ENCODE peak calls at places on chromosomes 1 and 21, in seven cellular contexts. X is Peyer's patch, C is body of pancreas, P is lower leg skin, L is heart left ventricle, M is transverse colon, Y is gastrocnemius medialis. S is an unnamed sample.

GRCh38 chr1:203100163-203100867 is 14.5 kb upstream of the MYOG start:
- DNase-seq in X (no peak), C (no peak), P (no peak), L (no peak), M (no peak), Y (no peak), S (no peak)

GRCh38 chr21:15932681-15933200 is 203.0 kb downstream of the USP25 start:
- DNase-seq in X (no peak), C (peak; percentile 16), P (no peak), L (no peak), M (no peak), Y (no peak), S (no peak)

GRCh38 chr1:183199304-183199703 is 13.2 kb downstream of the LAMC2 start:
- DNase-seq in X (no peak), C (no peak), P (no peak), L (no peak), M (no peak), Y (no peak), S (no peak)

GRCh38 chr1:174872615-174873058 is 127.1 kb upstream of the CACYBP start:
- DNase-seq in X (no peak), C (no peak), P (no peak), L (no peak), M (no peak), Y (no peak), S (no peak)

GRCh38 chr1:195738971-195739650 is 869.1 kb downstream of the KCNT2 start:
- DNase-seq in X (no peak), C (no peak), P (no peak), L (no peak), M (no peak), Y (no peak), S (no peak)

GRCh38 chr1:212127219-212127618 is 91.7 kb downstream of the DTL start:
- DNase-seq in X (no peak), C (no peak), P (no peak), L (no peak), M (no peak), Y (no peak), S (no peak)

GRCh38 chr21:34031835-34032370 is 41.5 kb upstream of the MRPS6 start:
- DNase-seq in X (no peak), C (no peak), P (no peak), L (no peak), M (peak; percentile 46), Y (no peak), S (no peak)

GRCh38 chr1:163072658-163073057 is 3.5 kb downstream of the RGS4 start:
- DNase-seq in X (no peak), C (no peak), P (no peak), L (no peak), M (no peak), Y (no peak), S (no peak)

GRCh38 chr1:226661965-226662364 is 77.1 kb downstream of the ITPKB start:
- DNase-seq in X (no peak), C (no peak), P (no peak), L (peak; percentile 61), M (no peak), Y (no peak), S (no peak)

GRCh38 chr1:209704584-209704983 is at the start of gene HSD11B1:
- DNase-seq in X (peak; percentile 22), C (peak; percentile 59), P (peak; percentile 82), L (peak; percentile 78), M (peak; percentile 57), Y (peak; percentile 83), S (peak; percentile 13)

GRCh38 chr21:43866233-43866632 is 1.2 kb downstream of the AGPAT3 start:
- DNase-seq in X (peak; percentile 53), C (peak; percentile 36), P (no peak), L (peak; percentile 47), M (peak; percentile 58), Y (peak; percentile 77), S (peak; percentile 52)

GRCh38 chr21:17542371-17542992 is 29.6 kb downstream of the CXADR start:
- DNase-seq in X (no peak), C (no peak), P (no peak), L (no peak), M (no peak), Y (no peak), S (no peak)

GRCh38 chr1:51569284-51570062 is 47.4 kb upstream of the OSBPL9 start:
- DNase-seq in X (peak; percentile 34), C (peak; percentile 45), P (peak; percentile 51), L (no peak), M (peak; percentile 17), Y (no peak), S (peak; percentile 79)

GRCh38 chr1:203263496-203263895 is 34.0 kb upstream of the CHIT1 start:
- DNase-seq in X (no peak), C (no peak), P (no peak), L (no peak), M (no peak), Y (no peak), S (no peak)

GRCh38 chr1:62144238-62144831 is 50.3 kb upstream of the L1TD1 start:
- DNase-seq in X (no peak), C (peak; percentile 24), P (peak; percentile 25), L (no peak), M (peak; percentile 16), Y (no peak), S (peak; percentile 40)

GRCh38 chr1:7062346-7063061 is 277.2 kb downstream of the CAMTA1 start:
- DNase-seq in X (no peak), C (no peak), P (no peak), L (no peak), M (no peak), Y (no peak), S (no peak)

GRCh38 chr1:107534632-107535031 is 393.8 kb downstream of the NTNG1 start:
- DNase-seq in X (no peak), C (no peak), P (no peak), L (no peak), M (peak; percentile 17), Y (no peak), S (no peak)

GRCh38 chr1:85334962-85335361 is 58.5 kb upstream of the BCL10 start:
- DNase-seq in X (no peak), C (no peak), P (no peak), L (no peak), M (no peak), Y (no peak), S (peak; percentile 45)

GRCh38 chr1:173205146-173206051 is 1.7 kb downstream of the TNFSF4 start:
- DNase-seq in X (peak; percentile 36), C (peak; percentile 44), P (no peak), L (no peak), M (no peak), Y (no peak), S (peak; percentile 50)

GRCh38 chr1:209527993-209528392 is 55.5 kb upstream of the CAMK1G start:
- DNase-seq in X (no peak), C (peak; percentile 65), P (no peak), L (no peak), M (no peak), Y (no peak), S (no peak)

DNA sequence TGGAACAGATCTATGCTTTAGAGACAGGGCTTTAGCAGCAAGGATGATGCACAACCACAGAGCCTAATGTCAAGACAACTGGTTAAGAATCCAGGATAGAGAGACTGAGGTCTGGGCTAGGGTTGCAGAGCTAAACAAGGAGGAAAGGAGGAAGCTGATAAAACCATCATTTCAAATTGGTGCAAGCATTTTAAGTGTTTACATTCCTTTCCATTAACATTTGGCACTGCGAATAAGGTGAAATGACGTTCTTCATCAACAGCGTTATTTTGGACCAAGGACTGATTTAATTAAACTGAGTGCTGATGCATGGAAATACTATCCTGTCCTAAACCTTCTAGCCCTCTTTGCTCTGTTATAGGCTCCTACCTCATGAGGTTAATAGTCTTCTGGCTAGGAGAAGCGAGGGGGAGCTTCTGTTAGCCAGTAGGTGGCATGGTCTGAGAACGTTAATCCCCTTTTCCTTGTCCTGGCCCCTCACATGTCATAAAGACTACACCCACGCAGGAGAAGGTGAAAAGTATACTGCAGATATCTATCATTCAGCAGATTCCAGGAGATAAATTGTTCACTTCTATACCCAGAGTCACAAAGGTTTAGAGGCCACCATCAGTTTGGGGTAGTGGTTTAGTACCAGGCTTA is 7.6 kb upstream of the C1orf21 start:
- DNase-seq in X (no peak), C (no peak), P (no peak), L (no peak), M (no peak), Y (no peak), S (peak; percentile 24)
- TF ChIP-seq CTCF in X (no peak), C (no peak), P (no peak), L (peak; percentile 18), M (no peak), Y (peak; percentile 31), S (peak; percentile 4)

GRCh38 chr1:16904560-16905111 is 8.9 kb downstream of the RNU1-2 start:
- DNase-seq in X (peak; percentile 99), C (peak; percentile 100), P (peak; percentile 100), L (peak; percentile 99), M (peak; percentile 100), Y (peak; percentile 100), S (peak; percentile 99)
- TF ChIP-seq POLR2A in X (no peak), C (no peak), P (peak; percentile 78), L (peak; percentile 85), M (no peak), Y (no peak), S (peak; percentile 82)

GRCh38 chr1:69073176-69073575 is 494.5 kb upstream of the LRRC7 start:
- DNase-seq in X (no peak), C (no peak), P (no peak), L (no peak), M (no peak), Y (no peak), S (peak; percentile 5)
- TF ChIP-seq CTCF in X (no peak), C (no peak), P (no peak), L (no peak), M (no peak), Y (no peak), S (peak; percentile 23)

GRCh38 chr1:88681223-88681622 is 2.9 kb upstream of the PKN2 start:
- DNase-seq in X (no peak), C (no peak), P (no peak), L (no peak), M (no peak), Y (no peak), S (no peak)

GRCh38 chr1:88683848-88684481 is at the start of gene PKN2:
- DNase-seq in X (peak; percentile 94), C (peak; percentile 98), P (peak; percentile 96), L (peak; percentile 99), M (peak; percentile 98), Y (peak; percentile 97), S (peak; percentile 99)

GRCh38 chr1:88685239-88685604 is 1.1 kb downstream of the PKN2 start:
- DNase-seq in X (no peak), C (no peak), P (no peak), L (no peak), M (no peak), Y (no peak), S (no peak)

GRCh38 chr1:88683516-88683847 is 591 bp upstream of the PKN2 start:
- DNase-seq in X (peak; percentile 49), C (peak; percentile 57), P (peak; percentile 31), L (peak; percentile 57), M (peak; percentile 56), Y (no peak), S (peak; percentile 85)

DNA sequence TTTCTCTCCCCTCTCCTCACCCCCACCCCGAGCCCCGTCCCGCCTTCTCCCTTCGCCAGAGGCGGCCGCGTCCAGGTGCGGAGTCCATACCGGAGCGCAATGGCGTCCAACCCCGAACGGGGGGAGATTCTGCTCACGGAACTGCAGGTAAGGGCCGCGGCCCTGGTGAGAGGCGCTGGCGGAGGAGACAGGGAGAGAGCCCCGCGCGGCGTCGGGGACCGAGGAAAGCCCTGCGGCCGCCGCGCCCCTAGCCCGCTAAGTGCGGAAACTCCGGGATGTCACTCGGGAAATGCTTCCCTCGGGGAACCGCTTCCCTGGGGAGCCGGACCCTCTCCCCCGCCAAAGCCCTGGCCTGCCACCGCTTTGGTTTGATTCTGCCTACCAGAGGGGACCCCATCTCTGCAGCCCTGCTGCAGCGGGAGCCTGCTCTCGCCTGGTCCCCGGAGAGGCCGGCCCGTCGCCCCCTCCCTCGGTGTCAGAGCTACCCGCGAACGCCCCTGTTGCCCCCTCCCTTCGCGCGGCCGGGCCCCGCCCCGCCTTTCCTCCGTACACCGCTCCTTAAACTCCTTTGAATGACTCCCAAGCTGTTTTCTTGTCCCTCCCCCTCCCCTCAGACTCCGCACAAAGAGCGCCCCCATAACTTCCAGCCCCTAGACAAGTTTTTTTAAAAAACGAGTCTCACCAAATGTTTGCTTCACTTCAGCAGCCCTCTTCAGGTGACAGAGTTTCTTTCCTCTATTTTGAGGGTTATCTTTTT is 587 bp downstream of the PKN2 start:
- DNase-seq in X (peak; percentile 56), C (peak; percentile 51), P (peak; percentile 33), L (peak; percentile 52), M (peak; percentile 63), Y (peak; percentile 33), S (peak; percentile 88)
- TF ChIP-seq POLR2A in X (no peak), C (no peak), P (no peak), L (no peak), M (peak; percentile 6), Y (no peak), S (peak; percentile 32)